ENCODE peak calls at places on chromosomes 5 and 9, in eight cellular contexts. L is astrocyte of the cerebellum; J is lower lobe of right lung; I is cardiac muscle cell; S is CD8-positive, alpha-beta T cell; V is OCI-LY7; X is A549; Z is coronary artery. D is an unnamed sample.

GRCh38 chr9:131636593-131636992 is 91.3 kb downstream of the PRRT1B start:
- DNase-seq in I (no peak), X (no peak), L (no peak), S (no peak), V (no peak), Z (no peak), J (no peak), D (no peak)

GRCh38 chr5:15554542-15554941 is 54.6 kb downstream of the FBXL7 start:
- DNase-seq in Z (no peak), S (no peak), X (no peak), I (no peak), J (no peak), L (no peak), V (no peak), D (no peak)

GRCh38 chr9:131873361-131873760 is 133.5 kb upstream of the RAPGEF1 start:
- DNase-seq in S (no peak), V (no peak), Z (no peak), L (no peak), I (no peak), X (no peak), J (no peak), D (no peak)

GRCh38 chr9:135552698-135553161 is 6.8 kb downstream of the OBP2A start:
- DNase-seq in J (no peak), L (no peak), V (no peak), Z (no peak), I (no peak), X (no peak), S (no peak), D (no peak)

GRCh38 chr9:76086521-76086920 is 196.0 kb downstream of the PCSK5 start:
- DNase-seq in X (no peak), V (no peak), J (no peak), Z (no peak), L (no peak), I (peak), S (no peak), D (peak)

GRCh38 chr9:122076773-122077172 is 16.3 kb downstream of the TTLL11 start:
- DNase-seq in I (no peak), V (no peak), X (no peak), L (no peak), S (no peak), J (no peak), Z (no peak), D (no peak)

GRCh38 chr5:150245111-150245789 is 44.3 kb downstream of the CAMK2A start:
- DNase-seq in J (no peak), Z (peak), X (no peak), L (no peak), I (peak), V (no peak), S (no peak), D (peak)

GRCh38 chr5:151295801-151296477 is 7.6 kb downstream of the SLC36A3 start:
- DNase-seq in V (no peak), Z (no peak), J (no peak), L (no peak), X (no peak), I (peak), S (no peak), D (no peak)

GRCh38 chr9:86341007-86341491 is 13.2 kb downstream of the TUT7 start:
- DNase-seq in J (no peak), S (no peak), X (peak), I (peak), V (no peak), L (no peak), Z (no peak), D (peak)

GRCh38 chr5:140672455-140673186 is 755 bp downstream of the DND1 start:
- DNase-seq in X (no peak), J (peak), I (peak), S (no peak), Z (no peak), V (no peak), L (no peak), D (no peak)

GRCh38 chr9:70477146-70477745 is 62.8 kb upstream of the KLF9 start:
- DNase-seq in I (no peak), V (no peak), X (no peak), S (no peak), L (peak), Z (no peak), J (no peak), D (peak)

GRCh38 chr5:121630402-121630801 is 221.3 kb upstream of the FTMT start:
- DNase-seq in X (peak), J (no peak), Z (no peak), I (peak), L (no peak), S (no peak), V (no peak), D (peak)

GRCh38 chr5:109713453-109713852 is 23.7 kb downstream of the MAN2A1 start:
- DNase-seq in J (no peak), X (no peak), Z (no peak), S (no peak), V (no peak), L (no peak), I (no peak), D (no peak)

GRCh38 chr5:157076558-157076957 is 17.6 kb upstream of the HAVCR1 start:
- DNase-seq in I (no peak), S (no peak), V (no peak), L (peak), X (peak), J (no peak), Z (no peak), D (peak)

GRCh38 chr5:137016783-137017324 is 482.3 kb downstream of the SPOCK1 start:
- DNase-seq in S (no peak), Z (no peak), X (peak), I (no peak), J (no peak), L (peak), V (peak), D (no peak)

GRCh38 chr5:123790226-123790625 is 278.2 kb downstream of the CSNK1G3 start:
- DNase-seq in S (no peak), Z (no peak), X (no peak), L (no peak), V (no peak), I (no peak), J (no peak), D (no peak)

GRCh38 chr9:6106576-6107339 is 91.3 kb upstream of the RANBP6 start:
- DNase-seq in V (peak), X (peak), I (peak), J (no peak), S (no peak), L (no peak), Z (no peak), D (peak)

GRCh38 chr5:102294996-102295395 is 1.1 kb downstream of the SLCO4C1 start:
- DNase-seq in V (no peak), L (no peak), Z (no peak), S (no peak), X (no peak), I (no peak), J (no peak), D (no peak)

GRCh38 chr5:98904786-98905185 is 24.0 kb downstream of the CHD1 start:
- DNase-seq in L (no peak), X (no peak), S (no peak), J (no peak), I (no peak), Z (no peak), V (no peak), D (peak)

GRCh38 chr9:3942351-3942750 is 357.5 kb downstream of the GLIS3 start:
- DNase-seq in J (no peak), X (no peak), I (no peak), V (no peak), L (no peak), S (no peak), Z (no peak), D (no peak)

GRCh38 chr9:16341176-16341575 is 529.3 kb downstream of the BNC2 start:
- DNase-seq in S (no peak), I (no peak), L (no peak), X (no peak), V (no peak), J (no peak), Z (no peak), D (peak)

GRCh38 chr9:27441741-27442070 is 82.4 kb upstream of the IFNK start:
- DNase-seq in X (no peak), I (no peak), S (no peak), L (no peak), Z (no peak), V (no peak), J (no peak), D (no peak)

DNA sequence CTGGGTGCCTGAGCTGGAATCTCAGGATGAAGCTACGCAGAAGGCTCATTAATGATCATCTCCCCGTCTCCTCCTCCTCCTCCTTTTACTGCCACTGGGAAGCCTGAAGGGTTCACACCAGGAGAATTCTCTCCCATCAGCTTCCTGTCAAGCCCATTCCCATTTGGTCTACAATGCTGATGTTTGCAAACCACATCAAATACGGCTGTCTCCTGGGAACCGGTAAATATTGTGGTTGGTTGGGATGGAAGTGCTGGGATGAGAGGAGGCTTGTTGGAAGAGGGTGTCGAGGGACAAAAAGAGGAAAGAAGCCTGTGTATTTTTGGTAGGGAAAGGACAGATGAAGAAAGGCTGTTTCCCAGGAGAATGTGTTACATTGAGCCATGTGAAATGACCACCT is 13.2 kb upstream of the S1PR3 start:
- DNase-seq in Z (no peak), X (no peak), J (no peak), V (no peak), L (no peak), S (no peak), I (no peak), D (no peak)
- TF ChIP-seq CTCF in Z (no peak), X (no peak), J (no peak), V (no peak), L (no peak), S (no peak), I (no peak), D (no peak)

GRCh38 chr9:83406901-83407300 is 131.3 kb downstream of the FRMD3 start:
- DNase-seq in I (no peak), S (no peak), L (no peak), J (peak), V (no peak), X (no peak), Z (no peak), D (no peak)
- H3K4me3 ChIP-seq in I (no peak), S (no peak), L (no peak), J (no peak), V (no peak), X (no peak), Z (no peak), D (no peak)

GRCh38 chr5:62139741-62140140 is 166.3 kb upstream of the KIF2A start:
- DNase-seq in J (no peak), X (no peak), S (no peak), Z (no peak), V (no peak), I (no peak), L (no peak), D (no peak)

GRCh38 chr5:62138607-62139006 is 167.4 kb upstream of the KIF2A start:
- DNase-seq in V (no peak), Z (no peak), L (no peak), I (no peak), S (no peak), J (no peak), X (no peak), D (no peak)

GRCh38 chr5:62144395-62145022 is 161.5 kb upstream of the KIF2A start:
- DNase-seq in I (no peak), X (no peak), L (peak), J (peak), V (no peak), Z (no peak), S (no peak), D (peak)

GRCh38 chr5:62142351-62142750 is 163.7 kb upstream of the KIF2A start:
- DNase-seq in V (no peak), S (no peak), Z (no peak), I (no peak), X (no peak), L (no peak), J (no peak), D (no peak)

GRCh38 chr5:62143268-62144229 is 162.5 kb upstream of the KIF2A start:
- DNase-seq in L (no peak), Z (no peak), I (peak), J (no peak), V (peak), S (no peak), X (peak), D (peak)
- TF ChIP-seq CTCF in L (peak), Z (no peak), I (peak), J (peak), V (peak), S (no peak), X (peak), D (peak)

GRCh38 chr9:104142799-104143553 is 48.9 kb downstream of the SMC2 start:
- DNase-seq in V (no peak), J (no peak), X (no peak), L (no peak), I (no peak), Z (no peak), S (no peak), D (no peak)

GRCh38 chr9:104138243-104138642 is 44.1 kb downstream of the SMC2 start:
- DNase-seq in S (no peak), J (no peak), V (no peak), X (no peak), L (no peak), I (no peak), Z (no peak), D (no peak)

GRCh38 chr9:104144336-104144735 is 50.2 kb downstream of the SMC2 start:
- DNase-seq in X (no peak), J (no peak), I (no peak), V (no peak), Z (no peak), S (no peak), L (no peak), D (no peak)

GRCh38 chr9:104143554-104143919 is 49.4 kb downstream of the SMC2 start:
- DNase-seq in S (no peak), Z (no peak), V (no peak), X (no peak), I (no peak), L (no peak), J (no peak), D (no peak)
- H3K4me3 ChIP-seq in S (no peak), Z (no peak), V (no peak), X (no peak), I (no peak), L (no peak), J (no peak), D (no peak)

GRCh38 chr9:91824591-91825339 is 125.3 kb downstream of the ROR2 start:
- DNase-seq in X (no peak), Z (no peak), L (no peak), S (no peak), J (no peak), I (peak), V (no peak), D (peak)
- TF ChIP-seq CTCF in X (no peak), Z (no peak), L (no peak), S (no peak), J (no peak), I (no peak), V (no peak), D (no peak)

GRCh38 chr9:14910178-14910805 is at the start of gene FREM1:
- DNase-seq in I (peak), V (no peak), Z (peak), J (no peak), L (no peak), X (no peak), S (no peak), D (peak)

GRCh38 chr9:14909631-14910177 is 524 bp downstream of the FREM1 start:
- DNase-seq in I (no peak), J (no peak), Z (no peak), L (no peak), V (no peak), S (no peak), X (no peak), D (no peak)

GRCh38 chr9:14906654-14907359 is 3.4 kb downstream of the FREM1 start:
- DNase-seq in Z (no peak), X (no peak), J (no peak), V (no peak), S (no peak), I (no peak), L (no peak), D (no peak)

GRCh38 chr9:14907360-14907685 is 2.9 kb downstream of the FREM1 start:
- DNase-seq in V (no peak), I (no peak), Z (no peak), L (no peak), S (no peak), X (no peak), J (no peak), D (no peak)

GRCh38 chr9:14908221-14909206 is 1.7 kb downstream of the FREM1 start:
- DNase-seq in I (no peak), L (no peak), S (no peak), X (no peak), V (no peak), Z (no peak), J (no peak), D (no peak)
- H3K4me3 ChIP-seq in I (peak), L (no peak), S (no peak), X (no peak), V (no peak), Z (peak), J (peak), D (no peak)

GRCh38 chr9:21994526-21994995 is at the start of gene CDKN2B-AS1:
- DNase-seq in I (peak), X (no peak), L (no peak), Z (no peak), J (peak), V (peak), S (peak), D (no peak)

GRCh38 chr9:21994996-21995651 is 533 bp downstream of the CDKN2B-AS1 start:
- DNase-seq in J (peak), L (no peak), V (peak), X (no peak), I (peak), Z (no peak), S (peak), D (peak)

GRCh38 chr9:21996438-21996837 is 1.8 kb downstream of the CDKN2B-AS1 start:
- DNase-seq in L (no peak), I (no peak), Z (no peak), V (no peak), X (no peak), S (no peak), J (no peak), D (no peak)

GRCh38 chr9:21996858-21997257 is 2.3 kb downstream of the CDKN2B-AS1 start:
- DNase-seq in L (no peak), I (no peak), X (no peak), Z (no peak), J (no peak), V (no peak), S (no peak), D (no peak)

GRCh38 chr9:21995652-21996275 is 1.2 kb downstream of the CDKN2B-AS1 start:
- DNase-seq in I (no peak), V (peak), X (no peak), J (peak), S (peak), Z (peak), L (no peak), D (no peak)
- TF ChIP-seq CTCF in I (peak), V (peak), X (no peak), J (peak), S (no peak), Z (no peak), L (peak), D (peak)

D was measured in foreskin fibroblast.